ENCODE peak calls at places on chromosome 20, in seven cellular contexts. X is neuronal stem cell, C is IMR-90, E is H9, L is mesendoderm, V is H1, A is trophoblast cell. I is an unnamed sample.

GRCh38 chr20:57973886-57974285 is 254.6 kb downstream of the ANKRD60 start:
- DNase-seq in X (no peak), C (no peak), E (no peak), L (no peak), V (no peak), A (no peak), I (no peak)

GRCh38 chr20:61444637-61445036 is 192.6 kb downstream of the CDH4 start:
- DNase-seq in X (no peak), C (no peak), E (no peak), L (no peak), V (no peak), A (no peak), I (no peak)

GRCh38 chr20:62949153-62949821 is 3.2 kb upstream of the SLC17A9 start:
- DNase-seq in X (no peak), C (no peak), E (no peak), L (no peak), V (no peak), A (no peak), I (no peak)

GRCh38 chr20:58482416-58482815 is 32.8 kb downstream of the APCDD1L start:
- DNase-seq in X (no peak), C (peak), E (peak), L (peak), V (no peak), A (no peak), I (peak)

GRCh38 chr20:327946-328563 is 2.7 kb downstream of the SOX12 start:
- DNase-seq in X (no peak), C (peak), E (no peak), L (no peak), V (no peak), A (peak), I (no peak)

GRCh38 chr20:40982415-40983145 is 46.0 kb upstream of the TOP1 start:
- DNase-seq in X (no peak), C (no peak), E (no peak), L (no peak), V (no peak), A (no peak), I (no peak)

GRCh38 chr20:41344477-41344876 is 3.9 kb downstream of the LPIN3 start:
- DNase-seq in X (no peak), C (no peak), E (no peak), L (no peak), V (no peak), A (peak), I (no peak)

GRCh38 chr20:58623579-58624473 is 27.3 kb upstream of the STX16 start:
- DNase-seq in X (no peak), C (peak), E (no peak), L (no peak), V (peak), A (peak), I (peak)

GRCh38 chr20:15162061-15162740 is 824.8 kb upstream of the FLRT3 start:
- DNase-seq in X (no peak), C (no peak), E (no peak), L (no peak), V (no peak), A (no peak), I (no peak)

GRCh38 chr20:62087227-62087626 is 21.5 kb upstream of the TAF4 start:
- DNase-seq in X (no peak), C (no peak), E (no peak), L (no peak), V (no peak), A (peak), I (peak)

GRCh38 chr20:14561733-14562132 is 224.3 kb upstream of the FLRT3 start:
- DNase-seq in X (no peak), C (peak), E (no peak), L (no peak), V (no peak), A (peak), I (no peak)

GRCh38 chr20:35511814-35512420 is 17.5 kb downstream of the C20orf173 start:
- DNase-seq in X (peak), C (peak), E (peak), L (peak), V (no peak), A (peak), I (peak)

DNA sequence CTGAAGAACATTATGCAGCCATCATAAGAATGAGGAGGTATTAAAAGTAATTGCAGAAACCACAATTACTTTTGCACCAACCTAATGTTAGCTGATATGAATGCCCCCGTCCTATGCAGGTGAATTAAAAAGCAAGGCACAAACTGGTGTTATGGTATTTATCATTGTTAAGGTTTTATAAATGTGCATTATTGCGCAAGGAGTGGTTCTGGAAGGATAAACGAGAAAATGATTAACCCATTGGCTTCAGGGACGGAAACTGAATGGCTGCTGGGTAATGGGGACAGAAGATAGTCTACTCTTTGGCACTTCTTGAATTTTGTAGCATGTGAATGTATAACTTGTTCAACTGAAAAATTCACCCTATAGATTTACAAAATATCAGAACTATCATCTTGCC is 148.6 kb upstream of the SALL4 start:
- DNase-seq in X (no peak), C (no peak), E (no peak), L (no peak), V (no peak), A (no peak), I (no peak)
- H3K23ac ChIP-seq in X (no peak), C (no peak), E (no peak), L (no peak), V (no peak), A (no peak), I (no peak)

GRCh38 chr20:33180169-33180568 is 12.2 kb downstream of the BPIFA2 start:
- DNase-seq in X (no peak), C (no peak), E (no peak), L (no peak), V (no peak), A (no peak), I (no peak)

GRCh38 chr20:33183292-33183691 is 15.3 kb downstream of the BPIFA2 start:
- DNase-seq in X (no peak), C (no peak), E (no peak), L (peak), V (no peak), A (no peak), I (no peak)

GRCh38 chr20:33177866-33178265 is 9.9 kb downstream of the BPIFA2 start:
- DNase-seq in X (no peak), C (no peak), E (no peak), L (no peak), V (no peak), A (no peak), I (no peak)

GRCh38 chr20:33178726-33179125 is 10.8 kb downstream of the BPIFA2 start:
- DNase-seq in X (no peak), C (no peak), E (peak), L (peak), V (peak), A (peak), I (no peak)

DNA sequence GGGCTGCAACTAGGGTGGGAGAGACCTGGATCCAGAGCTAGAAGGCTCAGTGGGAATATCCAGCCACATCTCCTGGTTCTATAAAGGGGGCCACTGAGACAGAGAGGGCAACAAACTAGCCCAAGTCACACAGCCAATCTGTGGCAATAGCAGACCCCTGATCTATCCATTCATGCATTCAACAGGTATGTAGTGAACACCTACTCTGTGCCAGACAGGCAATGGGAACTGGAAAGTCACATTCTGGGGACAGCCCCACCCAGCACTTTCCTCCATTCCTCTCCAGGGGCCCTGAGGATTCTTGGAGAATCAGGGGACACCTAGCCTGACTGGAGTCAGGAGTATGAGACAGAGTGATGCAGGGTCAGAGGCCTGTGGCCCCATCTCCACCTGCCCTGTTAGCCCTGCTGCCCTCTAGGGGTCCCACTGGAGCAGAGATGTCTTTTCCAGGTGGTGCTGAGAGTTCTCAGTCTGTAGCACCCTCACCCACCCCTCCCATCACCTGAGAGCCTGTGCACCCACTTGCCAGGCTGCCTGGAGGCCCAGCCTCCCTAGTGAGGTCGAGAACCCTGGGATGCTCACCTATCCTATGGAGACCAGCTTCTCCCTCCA is 13.6 kb downstream of the BPIFA2 start:
- DNase-seq in X (no peak), C (no peak), E (peak), L (peak), V (no peak), A (no peak), I (no peak)
- H3K23ac ChIP-seq in X (no peak), C (no peak), E (no peak), L (no peak), V (no peak), A (no peak), I (no peak)

GRCh38 chr20:13515796-13516533 is 122.8 kb downstream of the TASP1 start:
- DNase-seq in X (no peak), C (peak), E (no peak), L (no peak), V (no peak), A (no peak), I (no peak)

GRCh38 chr20:13515291-13515690 is 123.4 kb downstream of the TASP1 start:
- DNase-seq in X (no peak), C (peak), E (no peak), L (no peak), V (no peak), A (no peak), I (peak)

DNA sequence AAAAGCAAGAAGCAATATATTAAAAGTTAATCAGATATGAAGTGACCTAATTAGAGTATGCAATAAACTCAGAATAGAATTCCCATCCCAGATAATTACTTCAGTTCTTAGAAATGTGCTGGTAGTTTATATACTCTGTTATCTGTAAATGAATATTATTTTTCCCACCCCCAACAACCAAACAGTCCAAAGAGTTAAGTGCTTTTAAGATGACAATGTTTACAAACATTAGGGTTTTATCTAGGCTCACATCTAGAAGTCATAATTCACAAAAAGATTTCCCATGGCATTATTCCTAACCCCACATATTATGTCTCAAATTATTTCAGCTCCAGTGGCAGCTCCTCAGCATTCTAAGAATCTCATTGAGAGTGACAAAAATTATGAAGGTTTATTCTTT is 120.9 kb downstream of the TASP1 start:
- DNase-seq in X (no peak), C (peak), E (no peak), L (no peak), V (no peak), A (no peak), I (peak)
- H3K23ac ChIP-seq in X (no peak), C (no peak), E (no peak), L (no peak), V (no peak), A (no peak), I (no peak)

GRCh38 chr20:47679462-47679861 is 105.8 kb downstream of the SULF2 start:
- DNase-seq in X (no peak), C (no peak), E (no peak), L (no peak), V (no peak), A (no peak), I (no peak)

GRCh38 chr20:47677314-47678129 is 107.8 kb downstream of the SULF2 start:
- DNase-seq in X (peak), C (peak), E (peak), L (peak), V (peak), A (peak), I (peak)

GRCh38 chr20:47676912-47677311 is 108.4 kb downstream of the SULF2 start:
- DNase-seq in X (no peak), C (no peak), E (no peak), L (no peak), V (no peak), A (no peak), I (no peak)

GRCh38 chr20:47678130-47678453 is 107.2 kb downstream of the SULF2 start:
- DNase-seq in X (no peak), C (no peak), E (no peak), L (no peak), V (no peak), A (no peak), I (no peak)

GRCh38 chr20:47678536-47678935 is 106.7 kb downstream of the SULF2 start:
- DNase-seq in X (no peak), C (no peak), E (no peak), L (no peak), V (no peak), A (no peak), I (no peak)
- H3K23ac ChIP-seq in X (no peak), C (no peak), E (no peak), L (no peak), V (no peak), A (no peak), I (no peak)

GRCh38 chr20:2467412-2467811 is 3.2 kb downstream of the SNRPB start:
- DNase-seq in X (no peak), C (no peak), E (no peak), L (no peak), V (no peak), A (no peak), I (no peak)

GRCh38 chr20:2470432-2471193 is at the start of gene SNRPB:
- DNase-seq in X (peak), C (peak), E (peak), L (peak), V (peak), A (peak), I (peak)

GRCh38 chr20:2468581-2469407 is 1.8 kb downstream of the SNRPB start:
- DNase-seq in X (no peak), C (peak), E (no peak), L (no peak), V (no peak), A (no peak), I (peak)

GRCh38 chr20:2465100-2465499 is 5.5 kb downstream of the SNRPB start:
- DNase-seq in X (no peak), C (no peak), E (no peak), L (no peak), V (no peak), A (no peak), I (no peak)

DNA sequence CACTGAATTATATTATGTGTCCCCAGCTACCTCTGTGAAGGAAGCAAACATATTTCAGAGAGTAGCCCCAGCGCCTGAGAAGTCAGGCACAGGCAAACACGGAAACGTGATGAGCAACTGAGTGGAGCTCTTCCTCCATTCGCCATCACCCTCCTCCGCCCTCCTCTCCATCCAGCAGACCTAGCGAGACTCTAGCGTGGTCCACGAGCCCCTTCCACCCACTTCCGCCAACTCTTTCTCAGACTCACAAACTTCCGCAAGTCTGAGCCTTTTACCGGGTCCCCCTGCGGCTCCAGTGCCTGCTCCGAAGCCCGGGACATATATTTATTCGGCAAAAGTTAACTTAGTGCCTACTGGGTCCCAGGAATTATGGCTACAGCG is 548 bp downstream of the SNRPB start:
- DNase-seq in X (peak), C (peak), E (no peak), L (peak), V (no peak), A (peak), I (peak)
- H3K23ac ChIP-seq in X (peak), C (peak), E (no peak), L (no peak), V (no peak), A (no peak), I (no peak)

DNA sequence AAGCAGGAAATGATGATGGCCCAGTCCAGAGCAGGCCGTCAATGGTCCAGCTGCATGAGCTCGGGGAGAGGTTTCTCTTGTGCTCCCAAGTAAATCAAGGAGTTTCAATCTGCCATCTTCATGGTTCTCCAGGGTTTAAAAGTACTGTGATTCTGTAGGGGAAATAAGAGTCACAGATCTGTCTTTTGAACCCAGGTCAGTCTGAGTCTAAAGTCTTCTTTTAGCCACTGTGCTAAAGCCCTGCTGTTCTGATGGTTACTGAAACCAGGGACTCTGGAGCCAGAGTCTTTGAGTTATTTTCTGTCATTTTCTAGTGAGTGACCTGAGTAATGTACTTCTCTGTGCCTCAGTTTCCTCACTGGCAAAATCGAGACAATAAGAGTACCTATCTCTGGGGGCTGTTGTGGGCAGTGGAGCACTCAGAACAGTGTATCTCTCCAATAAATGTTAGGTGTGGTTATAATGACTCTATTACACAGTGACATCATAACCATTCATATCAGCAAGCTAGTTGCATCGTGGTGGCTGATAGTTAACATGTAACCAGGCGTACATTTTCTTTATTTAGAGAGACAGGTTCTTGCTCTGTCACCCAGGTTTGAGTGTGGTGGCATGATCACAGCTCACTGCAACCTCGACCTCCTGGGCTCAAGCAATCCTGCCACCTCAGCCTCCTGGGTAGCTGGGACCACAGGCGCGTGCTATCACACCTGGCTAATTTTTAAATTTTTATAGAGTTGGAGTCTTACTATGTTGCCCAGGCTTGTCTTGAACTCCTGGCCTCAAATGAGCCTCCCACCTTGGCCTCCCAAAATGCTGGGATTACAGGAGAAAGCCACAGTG is 74.6 kb upstream of the KCNG1 start:
- DNase-seq in X (no peak), C (no peak), E (no peak), L (no peak), V (no peak), A (no peak), I (no peak)
- H3K23ac ChIP-seq in X (no peak), C (no peak), E (no peak), L (no peak), V (no peak), A (no peak), I (no peak)

DNA sequence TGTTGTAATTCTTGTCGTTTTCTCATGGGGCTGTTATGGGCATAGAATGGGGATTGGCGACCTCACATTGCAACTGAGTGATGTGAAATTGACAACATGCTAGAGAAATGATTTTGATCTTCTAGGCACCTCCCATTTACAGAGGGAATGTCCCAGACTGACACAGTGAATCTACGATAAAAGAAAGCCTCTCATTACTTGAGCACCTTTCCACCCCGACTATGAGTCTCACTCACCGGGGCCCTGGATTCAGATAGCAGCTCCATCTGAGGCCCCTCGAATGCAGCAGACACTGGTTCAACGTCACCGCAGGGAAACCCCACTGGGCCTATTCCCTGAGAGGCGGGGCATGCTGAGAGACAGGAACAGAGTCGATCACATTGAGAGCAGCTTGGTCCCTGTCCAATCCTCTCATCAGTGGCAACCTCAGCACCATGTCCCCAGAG is 49.1 kb downstream of the NFATC2 start:
- DNase-seq in X (no peak), C (no peak), E (no peak), L (no peak), V (no peak), A (no peak), I (no peak)
- H3K23ac ChIP-seq in X (no peak), C (no peak), E (no peak), L (no peak), V (no peak), A (no peak), I (peak)